ENCODE peak calls at places on chromosomes 5 and 9, in nine cellular contexts. One of them, this sample, is unnamed.

GRCh38 chr9:5437254-5438216 is at the start of gene PLGRKT:
- DNase-seq in stimulated activated CD4-positive, alpha-beta T cell treated with anti-CD3 and anti-CD28 coated beads, TNF-alpha, amount 100 ng/mL, for 4 hours: peak
- DNase-seq in fibroblast of lung: peak
- DNase-seq in breast epithelium: peak
- DNase-seq in iPS DF 19.7: peak
- DNase-seq in endothelial cell: peak
- DNase-seq in heart left ventricle: peak
- DNase-seq in EL: peak
- DNase-seq in AG09319: peak
- DNase-seq in this sample: peak

GRCh38 chr9:135960328-135961276 is 571 bp downstream of the UBAC1 start:
- DNase-seq in fibroblast of lung: no peak
- DNase-seq in AG09319: no peak
- DNase-seq in endothelial cell: peak
- DNase-seq in iPS DF 19.7: no peak
- DNase-seq in breast epithelium: no peak
- DNase-seq in heart left ventricle: peak
- DNase-seq in EL: peak
- DNase-seq in stimulated activated CD4-positive, alpha-beta T cell treated with anti-CD3 and anti-CD28 coated beads, TNF-alpha, amount 100 ng/mL, for 4 hours: no peak
- DNase-seq in this sample: no peak

GRCh38 chr9:33202018-33202417 is 34.9 kb upstream of the B4GALT1 start:
- DNase-seq in EL: no peak
- DNase-seq in fibroblast of lung: no peak
- DNase-seq in iPS DF 19.7: no peak
- DNase-seq in heart left ventricle: no peak
- DNase-seq in endothelial cell: no peak
- DNase-seq in breast epithelium: no peak
- DNase-seq in stimulated activated CD4-positive, alpha-beta T cell treated with anti-CD3 and anti-CD28 coated beads, TNF-alpha, amount 100 ng/mL, for 4 hours: no peak
- DNase-seq in AG09319: no peak
- DNase-seq in this sample: no peak

GRCh38 chr9:4389755-4390154 is 89.9 kb upstream of the GLIS3 start:
- DNase-seq in stimulated activated CD4-positive, alpha-beta T cell treated with anti-CD3 and anti-CD28 coated beads, TNF-alpha, amount 100 ng/mL, for 4 hours: no peak
- DNase-seq in iPS DF 19.7: no peak
- DNase-seq in AG09319: no peak
- DNase-seq in EL: peak
- DNase-seq in heart left ventricle: no peak
- DNase-seq in endothelial cell: no peak
- DNase-seq in fibroblast of lung: no peak
- DNase-seq in breast epithelium: no peak
- DNase-seq in this sample: no peak

GRCh38 chr5:55994998-55995914 is 493 bp upstream of the IL6ST start:
- DNase-seq in AG09319: peak
- DNase-seq in iPS DF 19.7: peak
- DNase-seq in endothelial cell: peak
- DNase-seq in stimulated activated CD4-positive, alpha-beta T cell treated with anti-CD3 and anti-CD28 coated beads, TNF-alpha, amount 100 ng/mL, for 4 hours: peak
- DNase-seq in fibroblast of lung: peak
- DNase-seq in EL: peak
- DNase-seq in heart left ventricle: peak
- DNase-seq in breast epithelium: peak
- DNase-seq in this sample: peak

GRCh38 chr5:137627293-137627692 is 108.6 kb downstream of the KLHL3 start:
- DNase-seq in EL: no peak
- DNase-seq in fibroblast of lung: no peak
- DNase-seq in heart left ventricle: no peak
- DNase-seq in stimulated activated CD4-positive, alpha-beta T cell treated with anti-CD3 and anti-CD28 coated beads, TNF-alpha, amount 100 ng/mL, for 4 hours: no peak
- DNase-seq in AG09319: no peak
- DNase-seq in breast epithelium: no peak
- DNase-seq in endothelial cell: no peak
- DNase-seq in iPS DF 19.7: no peak
- DNase-seq in this sample: no peak

GRCh38 chr9:99560561-99560960 is 261.1 kb upstream of the NR4A3 start:
- DNase-seq in AG09319: no peak
- DNase-seq in breast epithelium: no peak
- DNase-seq in fibroblast of lung: no peak
- DNase-seq in heart left ventricle: no peak
- DNase-seq in iPS DF 19.7: no peak
- DNase-seq in stimulated activated CD4-positive, alpha-beta T cell treated with anti-CD3 and anti-CD28 coated beads, TNF-alpha, amount 100 ng/mL, for 4 hours: no peak
- DNase-seq in endothelial cell: no peak
- DNase-seq in EL: no peak
- DNase-seq in this sample: no peak

GRCh38 chr9:846852-847251 is 5.4 kb downstream of the DMRT1 start:
- DNase-seq in fibroblast of lung: no peak
- DNase-seq in EL: no peak
- DNase-seq in AG09319: no peak
- DNase-seq in heart left ventricle: no peak
- DNase-seq in iPS DF 19.7: no peak
- DNase-seq in stimulated activated CD4-positive, alpha-beta T cell treated with anti-CD3 and anti-CD28 coated beads, TNF-alpha, amount 100 ng/mL, for 4 hours: no peak
- DNase-seq in breast epithelium: no peak
- DNase-seq in endothelial cell: peak
- DNase-seq in this sample: peak

GRCh38 chr9:91948061-91948422 is 2.0 kb downstream of the ROR2 start:
- DNase-seq in breast epithelium: no peak
- DNase-seq in EL: peak
- DNase-seq in iPS DF 19.7: no peak
- DNase-seq in AG09319: no peak
- DNase-seq in stimulated activated CD4-positive, alpha-beta T cell treated with anti-CD3 and anti-CD28 coated beads, TNF-alpha, amount 100 ng/mL, for 4 hours: no peak
- DNase-seq in fibroblast of lung: no peak
- DNase-seq in heart left ventricle: no peak
- DNase-seq in endothelial cell: no peak
- DNase-seq in this sample: peak

GRCh38 chr9:100087218-100087617 is 11.6 kb downstream of the ERP44 start:
- DNase-seq in EL: peak
- DNase-seq in stimulated activated CD4-positive, alpha-beta T cell treated with anti-CD3 and anti-CD28 coated beads, TNF-alpha, amount 100 ng/mL, for 4 hours: no peak
- DNase-seq in fibroblast of lung: peak
- DNase-seq in AG09319: no peak
- DNase-seq in heart left ventricle: no peak
- DNase-seq in breast epithelium: no peak
- DNase-seq in endothelial cell: no peak
- DNase-seq in iPS DF 19.7: no peak
- DNase-seq in this sample: no peak